ENCODE peak calls at places on chromosomes 1 and 21, in five cellular contexts. One of them, this sample, is unnamed. For H3K4me1, the result is how much of the 10 kb centered on the place peaks cover.

GRCh38 chr1:169368406-169368769 is 393 bp downstream of the BLZF1 start:
- DNase-seq in H1: no peak
- DNase-seq in K562: peak
- DNase-seq in HepG2: peak
- DNase-seq in A549: no peak
- DNase-seq in this sample: peak

GRCh38 chr1:220788146-220788545 is 1.4 kb downstream of the MTARC1 start:
- DNase-seq in A549: no peak
- DNase-seq in K562: no peak
- DNase-seq in HepG2: peak
- DNase-seq in H1: no peak
- DNase-seq in this sample: no peak

GRCh38 chr1:91949356-91949699 is at the start of gene BRDT:
- DNase-seq in A549: no peak
- DNase-seq in HepG2: no peak
- DNase-seq in K562: no peak
- DNase-seq in H1: no peak
- DNase-seq in this sample: no peak

GRCh38 chr1:222928212-222928611 is 113.4 kb downstream of the DISP1 start:
- DNase-seq in A549: peak
- DNase-seq in K562: no peak
- DNase-seq in H1: peak
- DNase-seq in HepG2: peak
- DNase-seq in this sample: peak

GRCh38 chr1:86375688-86376087 is 20.4 kb downstream of the ODF2L start:
- DNase-seq in HepG2: no peak
- DNase-seq in H1: no peak
- DNase-seq in A549: no peak
- DNase-seq in K562: no peak
- DNase-seq in this sample: no peak

GRCh38 chr1:37360011-37360410 is 114.4 kb upstream of the ZC3H12A start:
- DNase-seq in K562: no peak
- DNase-seq in H1: no peak
- DNase-seq in A549: no peak
- DNase-seq in HepG2: no peak
- DNase-seq in this sample: no peak

GRCh38 chr1:28290851-28291250 is 31.5 kb downstream of the SESN2 start:
- DNase-seq in A549: no peak
- DNase-seq in H1: no peak
- DNase-seq in K562: no peak
- DNase-seq in HepG2: peak
- DNase-seq in this sample: no peak

GRCh38 chr1:246827396-246827795 is 103.2 kb downstream of the SCCPDH start:
- DNase-seq in HepG2: peak
- DNase-seq in H1: no peak
- DNase-seq in K562: no peak
- DNase-seq in A549: no peak
- DNase-seq in this sample: no peak

GRCh38 chr1:81472387-81472786 is 328.3 kb upstream of the ADGRL2 start:
- DNase-seq in H1: no peak
- DNase-seq in K562: no peak
- DNase-seq in A549: no peak
- DNase-seq in HepG2: no peak
- DNase-seq in this sample: no peak

GRCh38 chr1:147787765-147788164 is 27.4 kb upstream of the GJA5 start:
- DNase-seq in K562: no peak
- DNase-seq in H1: no peak
- DNase-seq in HepG2: no peak
- DNase-seq in A549: no peak
- DNase-seq in this sample: no peak

GRCh38 chr1:55375617-55376258 is 160.6 kb upstream of the USP24 start:
- DNase-seq in K562: peak
- DNase-seq in H1: no peak
- DNase-seq in A549: peak
- DNase-seq in HepG2: peak
- DNase-seq in this sample: peak

GRCh38 chr1:162144853-162145252 is 75.4 kb downstream of the NOS1AP start:
- DNase-seq in A549: no peak
- DNase-seq in HepG2: peak
- DNase-seq in H1: no peak
- DNase-seq in K562: no peak
- DNase-seq in this sample: no peak

GRCh38 chr1:217907504-217907903 is 276.4 kb downstream of the SPATA17 start:
- DNase-seq in H1: no peak
- DNase-seq in A549: peak
- DNase-seq in K562: no peak
- DNase-seq in HepG2: no peak
- DNase-seq in this sample: peak

GRCh38 chr1:173451981-173452380 is 25.2 kb upstream of the PRDX6 start:
- DNase-seq in HepG2: no peak
- DNase-seq in A549: no peak
- DNase-seq in K562: no peak
- DNase-seq in H1: no peak
- DNase-seq in this sample: peak

GRCh38 chr1:165631403-165632151 is 543 bp downstream of the MGST3 start:
- DNase-seq in A549: peak
- DNase-seq in HepG2: no peak
- DNase-seq in K562: peak
- DNase-seq in H1: no peak
- DNase-seq in this sample: peak

GRCh38 chr1:64956733-64957441 is 9.5 kb downstream of the JAK1 start:
- DNase-seq in K562: peak
- DNase-seq in HepG2: no peak
- DNase-seq in A549: no peak
- DNase-seq in H1: no peak
- DNase-seq in this sample: no peak

GRCh38 chr1:101200513-101200912 is 36.3 kb upstream of the S1PR1 start:
- DNase-seq in A549: peak
- DNase-seq in H1: peak
- DNase-seq in HepG2: no peak
- DNase-seq in K562: no peak
- DNase-seq in this sample: peak

GRCh38 chr1:51189421-51190073 is 46.5 kb upstream of the RNF11 start:
- DNase-seq in A549: peak
- DNase-seq in HepG2: peak
- DNase-seq in K562: peak
- DNase-seq in H1: no peak
- DNase-seq in this sample: peak

GRCh38 chr21:25370311-25370744 is 237.0 kb downstream of the MRPL39 start:
- DNase-seq in K562: no peak
- DNase-seq in HepG2: no peak
- DNase-seq in H1: no peak
- DNase-seq in A549: no peak
- DNase-seq in this sample: peak

GRCh38 chr1:44045064-44045463 is 13.8 kb upstream of the SLC6A9 start:
- DNase-seq in HepG2: no peak
- DNase-seq in A549: no peak
- DNase-seq in K562: no peak
- DNase-seq in H1: no peak
- DNase-seq in this sample: no peak

GRCh38 chr1:5349526-5349925 is 642.7 kb downstream of the NPHP4 start:
- DNase-seq in HepG2: no peak
- DNase-seq in K562: no peak
- DNase-seq in H1: no peak
- DNase-seq in A549: no peak
- DNase-seq in this sample: no peak

GRCh38 chr1:13888351-13888996 is 188.5 kb downstream of the PRDM2 start:
- DNase-seq in K562: no peak
- DNase-seq in A549: no peak
- DNase-seq in H1: no peak
- DNase-seq in HepG2: no peak
- DNase-seq in this sample: no peak

GRCh38 chr21:43361493-43362296 is 65.2 kb downstream of the SIK1 start:
- DNase-seq in A549: no peak
- DNase-seq in K562: no peak
- DNase-seq in HepG2: no peak
- DNase-seq in H1: no peak
- DNase-seq in this sample: peak

GRCh38 chr1:98496246-98496995 is 165.1 kb upstream of the SNX7 start:
- DNase-seq in HepG2: no peak
- DNase-seq in H1: no peak
- DNase-seq in K562: no peak
- DNase-seq in A549: peak
- DNase-seq in this sample: peak

GRCh38 chr1:108644984-108645383 is 15.9 kb downstream of the HENMT1 start:
- DNase-seq in K562: no peak
- DNase-seq in HepG2: no peak
- DNase-seq in A549: no peak
- DNase-seq in H1: no peak
- DNase-seq in this sample: no peak

GRCh38 chr1:54500030-54500389 is 48.0 kb upstream of the ACOT11 start:
- DNase-seq in K562: no peak
- DNase-seq in A549: no peak
- DNase-seq in HepG2: no peak
- DNase-seq in H1: no peak
- DNase-seq in this sample: no peak

GRCh38 chr1:6601865-6602668 is 602 bp downstream of the KLHL21 start:
- DNase-seq in A549: no peak
- DNase-seq in K562: no peak
- DNase-seq in H1: no peak
- DNase-seq in HepG2: no peak
- DNase-seq in this sample: peak

GRCh38 chr1:165129568-165130164 is 226.8 kb downstream of the LMX1A start:
- DNase-seq in A549: peak
- DNase-seq in HepG2: peak
- DNase-seq in H1: peak
- DNase-seq in K562: peak
- DNase-seq in this sample: peak

GRCh38 chr1:201603613-201604232 is 64.8 kb downstream of the NAV1 start:
- DNase-seq in A549: peak
- DNase-seq in HepG2: no peak
- DNase-seq in H1: no peak
- DNase-seq in K562: no peak
- DNase-seq in this sample: peak

GRCh38 chr1:201599548-201599947 is 60.6 kb downstream of the NAV1 start:
- DNase-seq in HepG2: no peak
- DNase-seq in K562: no peak
- DNase-seq in A549: no peak
- DNase-seq in H1: no peak
- DNase-seq in this sample: no peak

GRCh38 chr1:201606096-201606495 is 67.2 kb downstream of the NAV1 start:
- DNase-seq in H1: no peak
- DNase-seq in HepG2: no peak
- DNase-seq in K562: no peak
- DNase-seq in A549: no peak
- DNase-seq in this sample: no peak

GRCh38 chr1:201605385-201605747 is 66.4 kb downstream of the NAV1 start:
- DNase-seq in K562: no peak
- DNase-seq in A549: no peak
- DNase-seq in H1: no peak
- DNase-seq in HepG2: no peak
- DNase-seq in this sample: peak

GRCh38 chr1:201602413-201603265 is 63.7 kb downstream of the NAV1 start:
- DNase-seq in K562: peak
- DNase-seq in HepG2: no peak
- DNase-seq in A549: peak
- DNase-seq in H1: no peak
- DNase-seq in this sample: peak
- H3K4me1 ChIP-seq in K562: under half
- H3K4me1 ChIP-seq in HepG2: under half
- H3K4me1 ChIP-seq in A549: half or more
- H3K4me1 ChIP-seq in H1: under half
- H3K4me1 ChIP-seq in this sample: under half

DNA sequence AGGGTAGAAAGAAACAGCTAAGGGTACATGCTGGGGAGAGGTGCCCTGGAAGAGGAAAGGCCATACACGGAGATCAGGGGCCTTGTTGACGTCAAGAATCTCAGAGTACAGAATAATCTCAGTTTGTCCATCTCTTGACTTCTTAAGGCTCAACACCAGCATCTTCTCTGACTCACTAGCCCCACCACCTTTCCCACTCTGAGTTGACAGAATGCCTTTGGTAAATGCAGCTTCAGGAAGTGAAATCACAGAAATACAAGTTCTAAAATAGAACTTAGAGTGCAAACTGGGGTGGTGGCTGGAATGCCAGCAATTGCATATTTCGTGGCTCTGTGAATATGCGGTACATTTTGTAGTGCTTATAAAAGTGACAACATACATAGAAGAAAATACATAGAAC is 1.6 kb downstream of the COG2 start:
- DNase-seq in K562: peak
- DNase-seq in A549: peak
- DNase-seq in H1: no peak
- DNase-seq in HepG2: no peak
- DNase-seq in this sample: peak
- TF ChIP-seq MAFK in K562: no peak
- TF ChIP-seq MAFK in A549: no peak
- TF ChIP-seq MAFK in H1: no peak
- TF ChIP-seq MAFK in HepG2: no peak
- TF ChIP-seq MAFK in this sample: no peak

DNA sequence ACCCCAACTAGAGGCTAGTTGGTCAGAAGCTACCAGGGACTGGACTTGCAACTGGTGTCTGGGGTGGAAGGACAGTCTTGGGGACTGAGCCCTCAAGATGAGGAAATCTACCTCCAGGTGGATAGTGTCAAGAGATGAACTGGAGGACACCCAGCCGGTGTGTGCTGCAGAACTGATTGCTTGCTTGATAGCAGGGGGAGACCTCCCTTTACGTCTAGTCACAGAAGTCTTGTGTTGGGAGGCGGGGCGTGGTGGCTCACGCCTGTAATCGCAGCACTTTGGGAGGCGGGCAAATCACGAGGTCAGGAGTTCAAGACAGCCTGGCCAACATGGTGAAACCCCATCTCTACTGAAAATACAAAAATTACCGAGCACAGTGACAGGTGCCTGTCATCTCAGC is 4.9 kb downstream of the RCC2 start:
- DNase-seq in H1: no peak
- DNase-seq in A549: no peak
- DNase-seq in HepG2: no peak
- DNase-seq in K562: no peak
- DNase-seq in this sample: no peak
- H3K4me1 ChIP-seq in H1: under half
- H3K4me1 ChIP-seq in A549: under half
- H3K4me1 ChIP-seq in HepG2: under half
- H3K4me1 ChIP-seq in K562: under half
- H3K4me1 ChIP-seq in this sample: under half

GRCh38 chr21:39313042-39313456 is 383 bp downstream of the BRWD1 start:
- DNase-seq in HepG2: no peak
- DNase-seq in A549: no peak
- DNase-seq in K562: peak
- DNase-seq in H1: no peak
- DNase-seq in this sample: no peak
- TF ChIP-seq MAFK in HepG2: no peak
- TF ChIP-seq MAFK in A549: no peak
- TF ChIP-seq MAFK in K562: no peak
- TF ChIP-seq MAFK in H1: no peak
- TF ChIP-seq MAFK in this sample: no peak

DNA sequence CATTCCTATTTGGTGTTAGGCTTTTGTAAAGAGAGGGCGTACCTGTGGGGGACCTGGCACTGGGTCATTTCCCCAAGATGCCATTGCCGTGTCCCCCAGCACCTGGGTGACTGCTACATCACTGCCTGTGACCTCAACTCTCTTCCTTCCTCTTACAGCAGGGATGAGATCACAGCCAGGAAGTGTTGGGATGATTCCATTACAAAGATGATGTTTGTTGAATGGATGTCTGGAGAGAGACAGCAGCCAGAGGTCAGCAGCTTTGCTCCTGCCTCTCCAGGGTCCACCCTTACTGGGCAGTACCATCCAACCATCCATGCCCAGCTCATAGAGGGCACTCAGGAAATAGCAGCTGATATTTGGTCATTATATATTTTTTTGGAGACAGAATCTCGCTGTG is 35.1 kb downstream of the TMEM51 start:
- DNase-seq in A549: peak
- DNase-seq in HepG2: no peak
- DNase-seq in K562: no peak
- DNase-seq in H1: no peak
- DNase-seq in this sample: peak
- H3K4me1 ChIP-seq in A549: half or more
- H3K4me1 ChIP-seq in HepG2: half or more
- H3K4me1 ChIP-seq in K562: under half
- H3K4me1 ChIP-seq in H1: under half
- H3K4me1 ChIP-seq in this sample: under half